ENCODE peak calls at places on chromosomes 4 and X, in seven cellular contexts. One of them, this sample, is unnamed.

GRCh38 chrX:14865201-14865600 is 7.7 kb downstream of the FANCB start:
- DNase-seq in GM23338: no peak
- DNase-seq in cardiac muscle cell: peak; percentile 43
- DNase-seq in lower lobe of right lung: no peak
- DNase-seq in body of pancreas: no peak
- DNase-seq in IMR-90: peak; percentile 41
- DNase-seq in suprapubic skin: no peak
- DNase-seq in this sample: no peak

GRCh38 chr4:167555338-167556022 is 321.2 kb upstream of the SPOCK3 start:
- DNase-seq in GM23338: no peak
- DNase-seq in cardiac muscle cell: no peak
- DNase-seq in lower lobe of right lung: no peak
- DNase-seq in body of pancreas: no peak
- DNase-seq in IMR-90: no peak
- DNase-seq in suprapubic skin: no peak
- DNase-seq in this sample: no peak

GRCh38 chr4:13527983-13528822 is 16.1 kb downstream of the NKX3-2 start:
- DNase-seq in GM23338: peak; percentile 47
- DNase-seq in cardiac muscle cell: no peak
- DNase-seq in lower lobe of right lung: no peak
- DNase-seq in body of pancreas: no peak
- DNase-seq in IMR-90: no peak
- DNase-seq in suprapubic skin: no peak
- DNase-seq in this sample: no peak

GRCh38 chr4:158003212-158003611 is 169.6 kb downstream of the GASK1B start:
- DNase-seq in GM23338: no peak
- DNase-seq in cardiac muscle cell: peak; percentile 61
- DNase-seq in lower lobe of right lung: no peak
- DNase-seq in body of pancreas: no peak
- DNase-seq in IMR-90: peak; percentile 10
- DNase-seq in suprapubic skin: no peak
- DNase-seq in this sample: no peak

GRCh38 chr4:7403001-7403400 is 31.7 kb downstream of the PSAPL1 start:
- DNase-seq in GM23338: no peak
- DNase-seq in cardiac muscle cell: no peak
- DNase-seq in lower lobe of right lung: no peak
- DNase-seq in body of pancreas: no peak
- DNase-seq in IMR-90: no peak
- DNase-seq in suprapubic skin: no peak
- DNase-seq in this sample: no peak

GRCh38 chr4:94285666-94286065 is 57.0 kb downstream of the HPGDS start:
- DNase-seq in GM23338: no peak
- DNase-seq in cardiac muscle cell: no peak
- DNase-seq in lower lobe of right lung: no peak
- DNase-seq in body of pancreas: peak; percentile 8
- DNase-seq in IMR-90: no peak
- DNase-seq in suprapubic skin: no peak
- DNase-seq in this sample: no peak

GRCh38 chrX:135484636-135485289 is 35.7 kb upstream of the INTS6L start:
- DNase-seq in GM23338: peak; percentile 27
- DNase-seq in cardiac muscle cell: peak; percentile 79
- DNase-seq in lower lobe of right lung: no peak
- DNase-seq in body of pancreas: peak; percentile 17
- DNase-seq in IMR-90: peak; percentile 57
- DNase-seq in suprapubic skin: no peak
- DNase-seq in this sample: peak; percentile 35

GRCh38 chr4:116702949-116703348 is 382.4 kb downstream of the TRAM1L1 start:
- DNase-seq in GM23338: peak; percentile 48
- DNase-seq in cardiac muscle cell: no peak
- DNase-seq in lower lobe of right lung: no peak
- DNase-seq in body of pancreas: peak; percentile 30
- DNase-seq in IMR-90: no peak
- DNase-seq in suprapubic skin: no peak
- DNase-seq in this sample: no peak

GRCh38 chr4:111879539-111879938 is 265.7 kb upstream of the FAM241A start:
- DNase-seq in GM23338: no peak
- DNase-seq in cardiac muscle cell: no peak
- DNase-seq in lower lobe of right lung: no peak
- DNase-seq in body of pancreas: no peak
- DNase-seq in IMR-90: no peak
- DNase-seq in suprapubic skin: no peak
- DNase-seq in this sample: no peak

GRCh38 chr4:37889849-37890500 is 909 bp upstream of the TBC1D1 start:
- DNase-seq in GM23338: peak; percentile 62
- DNase-seq in cardiac muscle cell: peak; percentile 17
- DNase-seq in lower lobe of right lung: no peak
- DNase-seq in body of pancreas: peak; percentile 15
- DNase-seq in IMR-90: peak; percentile 1
- DNase-seq in suprapubic skin: no peak
- DNase-seq in this sample: no peak

GRCh38 chrX:12950851-12951589 is 23.9 kb upstream of the TMSB4X start:
- DNase-seq in GM23338: peak; percentile 65
- DNase-seq in cardiac muscle cell: peak; percentile 29
- DNase-seq in lower lobe of right lung: peak; percentile 54
- DNase-seq in body of pancreas: no peak
- DNase-seq in IMR-90: no peak
- DNase-seq in suprapubic skin: no peak
- DNase-seq in this sample: peak; percentile 77

GRCh38 chrX:19991350-19991718 is 473 bp upstream of the BCLAF3 start:
- DNase-seq in GM23338: no peak
- DNase-seq in cardiac muscle cell: no peak
- DNase-seq in lower lobe of right lung: no peak
- DNase-seq in body of pancreas: no peak
- DNase-seq in IMR-90: no peak
- DNase-seq in suprapubic skin: no peak
- DNase-seq in this sample: no peak

GRCh38 chr4:151792995-151793394 is 32.2 kb upstream of the GATB start:
- DNase-seq in GM23338: no peak
- DNase-seq in cardiac muscle cell: no peak
- DNase-seq in lower lobe of right lung: no peak
- DNase-seq in body of pancreas: no peak
- DNase-seq in IMR-90: no peak
- DNase-seq in suprapubic skin: no peak
- DNase-seq in this sample: no peak

GRCh38 chr4:167622481-167623240 is 388.4 kb upstream of the SPOCK3 start:
- DNase-seq in GM23338: peak; percentile 75
- DNase-seq in cardiac muscle cell: peak; percentile 74
- DNase-seq in lower lobe of right lung: no peak
- DNase-seq in body of pancreas: peak; percentile 73
- DNase-seq in IMR-90: peak; percentile 19
- DNase-seq in suprapubic skin: no peak
- DNase-seq in this sample: peak; percentile 47

GRCh38 chrX:40152706-40153334 is 55.1 kb upstream of the BCOR start:
- DNase-seq in GM23338: peak; percentile 33
- DNase-seq in cardiac muscle cell: no peak
- DNase-seq in lower lobe of right lung: peak; percentile 71
- DNase-seq in body of pancreas: peak; percentile 78
- DNase-seq in IMR-90: no peak
- DNase-seq in suprapubic skin: no peak
- DNase-seq in this sample: peak; percentile 30

GRCh38 chr4:165464813-165465381 is 86.1 kb downstream of the CPE start:
- DNase-seq in GM23338: peak; percentile 64
- DNase-seq in cardiac muscle cell: peak; percentile 73
- DNase-seq in lower lobe of right lung: no peak
- DNase-seq in body of pancreas: peak; percentile 18
- DNase-seq in IMR-90: peak; percentile 48
- DNase-seq in suprapubic skin: no peak
- DNase-seq in this sample: peak; percentile 11

GRCh38 chr4:54527532-54527931 is 130.2 kb upstream of the KIT start:
- DNase-seq in GM23338: peak; percentile 51
- DNase-seq in cardiac muscle cell: no peak
- DNase-seq in lower lobe of right lung: no peak
- DNase-seq in body of pancreas: no peak
- DNase-seq in IMR-90: no peak
- DNase-seq in suprapubic skin: no peak
- DNase-seq in this sample: no peak

GRCh38 chr4:152983774-152984411 is 47.8 kb downstream of the FHDC1 start:
- DNase-seq in GM23338: no peak
- DNase-seq in cardiac muscle cell: peak; percentile 46
- DNase-seq in lower lobe of right lung: no peak
- DNase-seq in body of pancreas: no peak
- DNase-seq in IMR-90: peak; percentile 45
- DNase-seq in suprapubic skin: no peak
- DNase-seq in this sample: no peak

GRCh38 chr4:41009411-41009810 is 204.9 kb downstream of the APBB2 start:
- DNase-seq in GM23338: no peak
- DNase-seq in cardiac muscle cell: peak; percentile 52
- DNase-seq in lower lobe of right lung: no peak
- DNase-seq in body of pancreas: no peak
- DNase-seq in IMR-90: peak; percentile 87
- DNase-seq in suprapubic skin: no peak
- DNase-seq in this sample: no peak

GRCh38 chrX:16678689-16679088 is 28.7 kb downstream of the S100G start:
- DNase-seq in GM23338: no peak
- DNase-seq in cardiac muscle cell: peak; percentile 88
- DNase-seq in lower lobe of right lung: no peak
- DNase-seq in body of pancreas: no peak
- DNase-seq in IMR-90: no peak
- DNase-seq in suprapubic skin: no peak
- DNase-seq in this sample: no peak

DNA sequence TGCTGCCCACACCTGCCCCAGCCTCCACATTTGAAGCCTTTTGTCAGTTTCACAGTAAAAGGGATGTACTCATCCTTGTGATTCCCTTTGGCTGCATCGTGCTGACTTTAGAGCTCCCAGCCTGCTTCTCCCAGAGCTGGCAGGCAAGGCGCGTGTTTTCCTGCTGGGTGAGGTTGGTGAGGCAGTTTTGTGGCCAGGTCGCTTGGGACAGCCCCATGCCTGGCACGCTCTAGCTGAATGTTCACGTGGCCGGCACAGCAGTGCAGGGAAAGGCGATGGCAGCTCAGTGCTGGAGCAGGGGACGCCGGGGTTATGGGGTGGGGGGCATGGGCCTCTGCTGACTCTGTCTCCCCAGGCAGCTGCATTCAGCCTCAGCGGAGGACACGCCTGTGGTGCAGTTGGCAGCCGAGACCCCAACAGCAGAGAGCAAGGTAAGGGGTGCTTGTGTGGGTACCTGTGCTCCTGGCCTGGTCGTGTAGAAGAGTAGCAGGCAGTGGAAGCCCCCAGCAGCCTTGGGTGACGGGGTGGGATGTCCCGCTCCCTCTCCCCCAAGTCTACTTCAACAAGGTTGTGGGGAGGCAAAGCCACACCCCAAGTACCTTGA is 9.3 kb downstream of the TACC3 start:
- DNase-seq in GM23338: no peak
- DNase-seq in cardiac muscle cell: no peak
- DNase-seq in lower lobe of right lung: no peak
- DNase-seq in body of pancreas: no peak
- DNase-seq in IMR-90: no peak
- DNase-seq in suprapubic skin: no peak
- DNase-seq in this sample: no peak
- H3K36me3 ChIP-seq in GM23338: peaks cover 78% of the 10 kb centered on the region
- H3K36me3 ChIP-seq in cardiac muscle cell: peaks cover 16% of the 10 kb centered on the region
- H3K36me3 ChIP-seq in lower lobe of right lung: peaks cover 16% of the 10 kb centered on the region
- H3K36me3 ChIP-seq in body of pancreas: no peaks in the 10 kb centered on the region
- H3K36me3 ChIP-seq in IMR-90: peaks cover 29% of the 10 kb centered on the region
- H3K36me3 ChIP-seq in suprapubic skin: peaks cover 17% of the 10 kb centered on the region
- H3K36me3 ChIP-seq in this sample: no peaks in the 10 kb centered on the region

GRCh38 chrX:102516314-102516936 is at the start of gene TMSB15A:
- DNase-seq in GM23338: peak; percentile 84
- DNase-seq in cardiac muscle cell: peak; percentile 48
- DNase-seq in lower lobe of right lung: peak; percentile 76
- DNase-seq in body of pancreas: peak; percentile 81
- DNase-seq in IMR-90: peak; percentile 28
- DNase-seq in suprapubic skin: peak; percentile 72
- DNase-seq in this sample: peak; percentile 63

GRCh38 chrX:102514536-102514935 is 2.0 kb downstream of the TMSB15A start:
- DNase-seq in GM23338: no peak
- DNase-seq in cardiac muscle cell: no peak
- DNase-seq in lower lobe of right lung: no peak
- DNase-seq in body of pancreas: no peak
- DNase-seq in IMR-90: no peak
- DNase-seq in suprapubic skin: no peak
- DNase-seq in this sample: no peak

DNA sequence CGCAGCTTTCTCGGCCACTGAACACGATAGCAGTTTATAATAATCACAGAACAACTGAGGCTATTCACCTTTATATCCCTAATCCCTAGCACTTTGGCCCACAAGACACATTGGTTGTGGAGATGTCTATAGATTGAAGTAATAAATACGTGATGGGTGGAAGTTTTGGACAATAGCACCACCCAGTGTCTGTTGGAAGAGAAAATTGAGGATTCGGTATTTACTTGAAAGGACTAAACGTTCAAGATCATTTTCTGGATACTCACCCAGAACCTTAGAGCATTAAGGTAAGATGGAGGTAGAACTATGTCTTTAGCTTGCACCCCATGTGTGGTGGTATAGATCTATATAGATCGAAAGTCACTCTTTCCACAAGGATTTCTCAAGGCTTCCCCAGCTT is 792 bp upstream of the TMSB15A start:
- DNase-seq in GM23338: peak; percentile 17
- DNase-seq in cardiac muscle cell: peak; percentile 3
- DNase-seq in lower lobe of right lung: no peak
- DNase-seq in body of pancreas: no peak
- DNase-seq in IMR-90: peak; percentile 17
- DNase-seq in suprapubic skin: no peak
- DNase-seq in this sample: no peak
- TF ChIP-seq CTCF in GM23338: peak; percentile 32
- TF ChIP-seq CTCF in cardiac muscle cell: peak; percentile 13
- TF ChIP-seq CTCF in lower lobe of right lung: peak; percentile 13
- TF ChIP-seq CTCF in body of pancreas: no peak
- TF ChIP-seq CTCF in IMR-90: peak; percentile 25
- TF ChIP-seq CTCF in suprapubic skin: no peak
- TF ChIP-seq CTCF in this sample: no peak

DNA sequence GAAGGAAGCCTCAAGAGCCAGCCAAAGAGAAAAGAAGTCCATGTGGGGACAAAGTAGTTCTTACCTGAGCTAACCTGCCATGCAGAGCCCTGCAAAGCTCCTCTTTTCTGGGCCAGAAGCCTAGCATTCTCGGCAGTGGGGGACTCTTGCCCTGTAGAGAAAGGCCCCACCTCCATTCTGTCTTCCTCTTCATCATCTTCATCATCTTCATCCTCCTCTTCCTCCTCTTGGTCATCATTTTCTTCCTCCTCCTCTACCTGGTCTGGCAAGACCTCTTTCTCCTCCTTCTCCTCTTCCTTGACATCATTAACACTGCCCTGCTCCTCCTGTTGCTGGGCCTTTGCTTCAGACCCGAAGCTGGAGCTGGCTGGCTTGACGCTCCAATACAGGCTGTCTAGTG is 16.7 kb downstream of the LAS1L start:
- DNase-seq in GM23338: no peak
- DNase-seq in cardiac muscle cell: no peak
- DNase-seq in lower lobe of right lung: no peak
- DNase-seq in body of pancreas: no peak
- DNase-seq in IMR-90: no peak
- DNase-seq in suprapubic skin: no peak
- DNase-seq in this sample: no peak
- H3K36me3 ChIP-seq in GM23338: no peaks in the 10 kb centered on the region
- H3K36me3 ChIP-seq in cardiac muscle cell: no peaks in the 10 kb centered on the region
- H3K36me3 ChIP-seq in lower lobe of right lung: peaks cover 52% of the 10 kb centered on the region
- H3K36me3 ChIP-seq in body of pancreas: no peaks in the 10 kb centered on the region
- H3K36me3 ChIP-seq in IMR-90: peaks cover 15% of the 10 kb centered on the region
- H3K36me3 ChIP-seq in suprapubic skin: peaks cover 58% of the 10 kb centered on the region
- H3K36me3 ChIP-seq in this sample: no peaks in the 10 kb centered on the region

DNA sequence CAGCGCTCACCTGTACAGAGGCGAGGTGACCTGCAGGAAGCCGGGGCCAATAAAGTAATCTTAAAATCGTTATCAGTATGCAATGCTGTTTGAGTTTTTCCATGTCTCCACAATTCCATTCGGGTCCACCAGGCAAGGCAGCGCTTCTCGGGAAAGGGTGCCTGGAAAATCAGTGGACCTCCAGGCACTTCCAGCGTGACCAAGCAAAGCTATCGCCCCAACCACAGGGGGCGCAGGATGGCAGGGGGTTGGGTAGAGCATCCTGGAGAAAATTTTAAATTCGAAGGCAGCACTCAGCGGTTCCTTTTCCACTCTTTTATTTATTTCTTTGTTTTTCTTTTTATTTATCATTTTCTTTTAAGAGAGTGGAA is 5.4 kb upstream of the SOX3 start:
- DNase-seq in GM23338: peak; percentile 45
- DNase-seq in cardiac muscle cell: no peak
- DNase-seq in lower lobe of right lung: no peak
- DNase-seq in body of pancreas: no peak
- DNase-seq in IMR-90: no peak
- DNase-seq in suprapubic skin: no peak
- DNase-seq in this sample: no peak
- TF ChIP-seq CTCF in GM23338: peak; percentile 51
- TF ChIP-seq CTCF in cardiac muscle cell: no peak
- TF ChIP-seq CTCF in lower lobe of right lung: no peak
- TF ChIP-seq CTCF in body of pancreas: no peak
- TF ChIP-seq CTCF in IMR-90: no peak
- TF ChIP-seq CTCF in suprapubic skin: no peak
- TF ChIP-seq CTCF in this sample: no peak

This sample was measured in mucosa of descending colon.